ENCODE peak calls at places on chromosome 3, in five cellular contexts. O is stimulated activated naive B cell treated with anti-CD40 and anti-IgM and Interleukin-4, amounts not matched to agents 10 μg/mL and 1 μg/mL and 100 μg/mL, for 72 hours; F is GM12878; Y is left lung; I is Right ventricle myocardium inferior. H is an unnamed sample.

GRCh38 chr3:179323197-179323901 is 518 bp downstream of the ZNF639 start:
- ATAC-seq in F (peak), Y (peak), I (peak), O (peak), H (peak)

GRCh38 chr3:81788650-81789049 is 27.2 kb upstream of the GBE1 start:
- ATAC-seq in I (peak), O (no peak), F (peak), Y (no peak), H (no peak)

GRCh38 chr3:122464659-122465058 is 48.8 kb upstream of the WDR5B start:
- ATAC-seq in O (peak), I (no peak), F (no peak), Y (no peak), H (no peak)

GRCh38 chr3:171086914-171087313 is 60.4 kb upstream of the SLC2A2 start:
- ATAC-seq in O (peak), I (no peak), F (no peak), Y (no peak), H (no peak)

GRCh38 chr3:4642611-4643010 is 149.5 kb downstream of the ITPR1 start:
- ATAC-seq in F (no peak), O (no peak), Y (peak), I (no peak), H (no peak)

GRCh38 chr3:194000100-194000499 is 135.8 kb upstream of the HES1 start:
- ATAC-seq in I (no peak), F (no peak), O (no peak), Y (no peak), H (no peak)

GRCh38 chr3:16515885-16516420 is 2.5 kb upstream of the RFTN1 start:
- ATAC-seq in O (peak), I (no peak), Y (no peak), F (peak), H (no peak)

GRCh38 chr3:46713048-46713897 is 4.4 kb downstream of the PRSS50 start:
- ATAC-seq in O (no peak), F (no peak), I (no peak), Y (no peak), H (no peak)

GRCh38 chr3:70933105-70933810 is 620.8 kb upstream of the MDFIC2 start:
- ATAC-seq in F (no peak), Y (no peak), O (no peak), I (no peak), H (no peak)

GRCh38 chr3:120773932-120774331 is 31.4 kb downstream of the GTF2E1 start:
- ATAC-seq in O (no peak), I (no peak), F (peak), Y (no peak), H (peak)

GRCh38 chr3:134709563-134710312 is 58.9 kb upstream of the KY start:
- ATAC-seq in Y (peak), O (no peak), F (no peak), I (peak), H (peak)

GRCh38 chr3:99505646-99506269 is 132.6 kb upstream of the COL8A1 start:
- ATAC-seq in F (peak), Y (peak), O (peak), I (peak), H (no peak)

GRCh38 chr3:50665603-50666115 is 9.1 kb upstream of the DOCK3 start:
- ATAC-seq in I (no peak), Y (peak), O (no peak), F (no peak), H (no peak)

GRCh38 chr3:173933113-173933512 is 535.6 kb downstream of the NLGN1 start:
- ATAC-seq in Y (no peak), O (no peak), F (no peak), I (no peak), H (peak)

GRCh38 chr3:143634991-143635390 is 213.3 kb downstream of the SLC9A9 start:
- ATAC-seq in I (no peak), O (no peak), Y (peak), F (no peak), H (no peak)

GRCh38 chr3:40765884-40766283 is 241.1 kb downstream of the ZNF621 start:
- ATAC-seq in I (peak), Y (peak), O (peak), F (peak), H (no peak)

GRCh38 chr3:195817578-195818135 is 5.9 kb upstream of the MUC4 start:
- ATAC-seq in F (no peak), O (no peak), I (no peak), Y (no peak), H (no peak)

H was measured in SK-N-SH treated with all-trans-retinoic acid at 6 μM for 48 hours.